ENCODE peak calls at places on chromosomes 13 and 19, in four cellular contexts. V, B, C and S are unnamed samples.

GRCh38 chr19:4707956-4708650 is 15.5 kb downstream of the DPP9 start:
- DNase-seq in C (no peak), V (no peak), B (peak; percentile 83), S (peak; percentile 85)

GRCh38 chr13:23600534-23600933 is 30.3 kb downstream of the TNFRSF19 start:
- DNase-seq in V (no peak), C (no peak), B (no peak), S (no peak)

GRCh38 chr13:39484506-39485313 is 118.3 kb downstream of the LHFPL6 start:
- DNase-seq in C (no peak), B (no peak), V (no peak), S (no peak)

GRCh38 chr13:101424381-101425155 is 8.3 kb upstream of the NALCN start:
- DNase-seq in C (no peak), V (no peak), B (peak; percentile 54), S (no peak)

GRCh38 chr19:17553256-17553655 is 2.2 kb upstream of the COLGALT1 start:
- DNase-seq in C (peak; percentile 62), B (peak; percentile 52), V (peak; percentile 75), S (no peak)

GRCh38 chr19:23415034-23415433 is 19.8 kb upstream of the ZNF91 start:
- DNase-seq in C (no peak), V (no peak), B (no peak), S (no peak)

GRCh38 chr19:36747750-36748149 is 24.9 kb downstream of the ZNF850 start:
- DNase-seq in B (no peak), V (no peak), C (no peak), S (no peak)

GRCh38 chr19:8352134-8352827 is 9.2 kb upstream of the KANK3 start:
- DNase-seq in B (no peak), C (no peak), V (no peak), S (no peak)

GRCh38 chr13:66069570-66069969 is 1160.6 kb downstream of the PCDH9 start:
- DNase-seq in V (peak; percentile 74), B (no peak), C (no peak), S (no peak)

GRCh38 chr19:3198901-3199700 is 13.4 kb downstream of the NCLN start:
- DNase-seq in B (no peak), C (no peak), V (no peak), S (no peak)

GRCh38 chr13:102907886-102908515 is 62.2 kb downstream of the ERCC5 start:
- DNase-seq in V (no peak), B (no peak), C (no peak), S (no peak)

GRCh38 chr13:106911020-106911419 is 343.1 kb upstream of the ARGLU1 start:
- DNase-seq in C (no peak), V (no peak), B (no peak), S (no peak)
- H3K27me3 ChIP-seq in C (no peaks in the 10 kb centered on the region), V (no peaks in the 10 kb centered on the region), B (no peaks in the 10 kb centered on the region), S (no peaks in the 10 kb centered on the region)

DNA sequence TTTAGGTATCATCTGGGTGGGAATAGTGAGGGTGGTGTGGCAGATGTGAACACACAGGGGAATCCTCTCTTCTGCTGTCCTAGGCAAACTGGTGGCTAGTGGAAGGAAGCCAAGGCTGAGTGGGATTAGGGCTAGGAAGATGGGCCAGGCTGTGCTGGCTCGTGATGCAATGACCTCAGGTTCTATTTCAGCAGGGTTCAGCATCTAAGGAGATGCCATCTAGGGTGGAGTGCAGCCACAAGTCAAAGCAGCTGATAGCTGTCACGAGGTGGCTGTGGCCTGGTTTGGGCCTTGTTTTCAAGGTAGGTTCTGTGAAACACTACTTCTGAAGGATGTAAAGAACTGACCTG is 21.6 kb downstream of the ARL11 start:
- DNase-seq in B (no peak), V (no peak), C (no peak), S (no peak)
- TF ChIP-seq POLR2A in B (no peak), V (no peak), C (no peak), S (no peak)

DNA sequence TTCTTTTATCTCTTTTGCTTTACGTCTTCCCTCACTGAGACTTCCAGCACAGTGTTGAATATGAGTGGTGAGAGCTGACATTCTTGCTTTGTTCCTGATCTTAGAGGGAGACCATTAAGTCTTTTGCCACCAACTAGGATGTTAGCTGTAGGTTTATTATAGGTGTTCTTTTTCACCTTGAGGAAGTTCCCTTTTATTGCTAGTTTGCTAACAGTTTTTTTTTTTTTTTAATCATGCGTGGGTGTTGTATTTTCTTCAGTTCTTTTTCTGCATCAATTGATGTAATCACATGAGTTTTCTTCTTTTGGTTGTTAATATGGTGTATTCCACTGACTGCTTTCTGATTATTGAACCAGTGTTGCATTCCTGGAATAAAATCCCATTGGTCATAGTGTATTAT is 21.1 kb downstream of the AP1M1 start:
- DNase-seq in C (no peak), V (no peak), B (no peak), S (no peak)
- H3K36me3 ChIP-seq in C (peaks cover 72% of the 10 kb centered on the region), V (peaks cover 25% of the 10 kb centered on the region), B (no peaks in the 10 kb centered on the region), S (peaks cover 94% of the 10 kb centered on the region)

DNA sequence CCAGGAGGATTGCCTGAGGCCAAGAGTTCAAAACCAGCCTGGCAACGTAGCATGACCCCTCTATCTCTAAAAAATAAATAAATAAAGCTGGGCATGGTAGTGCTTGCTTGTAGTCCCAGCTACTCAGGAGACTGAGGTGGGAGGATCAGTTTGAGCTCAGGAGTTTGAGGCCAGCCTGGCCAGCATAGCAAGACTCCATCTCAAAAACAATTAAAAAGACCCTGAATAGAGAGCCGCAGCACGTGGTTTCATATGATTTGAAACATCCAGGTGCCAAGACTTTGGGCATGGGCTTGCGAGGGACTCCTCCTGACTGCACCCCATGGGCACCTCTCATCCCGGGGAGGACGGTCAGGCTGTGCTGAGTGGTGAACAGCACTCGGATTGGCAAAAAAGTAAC is 63.9 kb downstream of the ZIC5 start:
- DNase-seq in B (no peak), C (no peak), V (no peak), S (no peak)
- H3K27me3 ChIP-seq in B (peaks cover 17% of the 10 kb centered on the region), C (no peaks in the 10 kb centered on the region), V (peaks cover 8% of the 10 kb centered on the region), S (peaks cover 2% of the 10 kb centered on the region)

GRCh38 chr19:46602392-46603194 is 1.5 kb downstream of the CALM3 start:
- DNase-seq in B (peak; percentile 17), V (no peak), C (no peak), S (no peak)
- TF ChIP-seq POLR2A in B (no peak), V (no peak), C (no peak), S (no peak)

DNA sequence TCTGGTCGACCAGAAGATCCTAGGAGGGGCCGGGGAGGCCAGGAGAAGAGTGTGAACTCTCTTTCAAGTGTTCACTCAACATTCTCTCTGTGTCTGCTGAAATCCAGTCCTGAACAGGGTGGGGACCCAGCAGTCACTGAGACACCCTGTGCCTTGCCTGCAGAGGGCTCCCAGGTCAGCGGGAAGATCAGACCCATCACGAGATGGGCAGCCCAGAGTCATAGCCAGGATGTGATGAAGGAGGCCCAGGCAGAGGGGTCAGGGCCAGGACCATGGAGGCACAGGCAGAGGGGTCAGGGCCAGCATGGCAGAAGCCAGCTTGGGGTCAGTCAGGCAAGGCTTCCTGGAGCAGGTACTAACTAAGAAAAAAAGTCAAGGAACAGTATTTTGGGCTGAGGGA is 9.4 kb downstream of the NUMBL start:
- DNase-seq in V (no peak), C (no peak), B (no peak), S (no peak)
- H3K36me3 ChIP-seq in V (peaks cover 73% of the 10 kb centered on the region), C (peaks cover 81% of the 10 kb centered on the region), B (peaks cover 8% of the 10 kb centered on the region), S (peaks cover 62% of the 10 kb centered on the region)

GRCh38 chr19:1457031-1457739 is 7.3 kb downstream of the APC2 start:
- DNase-seq in C (no peak), V (no peak), B (no peak), S (no peak)

GRCh38 chr19:1456121-1456900 is 6.4 kb downstream of the APC2 start:
- DNase-seq in V (no peak), C (no peak), B (no peak), S (no peak)

GRCh38 chr19:1455336-1456120 is 5.6 kb downstream of the APC2 start:
- DNase-seq in C (peak; percentile 85), B (peak; percentile 50), V (peak; percentile 92), S (peak; percentile 67)

GRCh38 chr19:1459479-1459878 is 9.6 kb downstream of the APC2 start:
- DNase-seq in C (no peak), V (no peak), B (no peak), S (no peak)

GRCh38 chr19:1457892-1458291 is 8.0 kb downstream of the APC2 start:
- DNase-seq in V (no peak), B (no peak), C (no peak), S (no peak)
- H3K27me3 ChIP-seq in V (no peaks in the 10 kb centered on the region), B (peaks cover 32% of the 10 kb centered on the region), C (no peaks in the 10 kb centered on the region), S (peaks cover 82% of the 10 kb centered on the region)

DNA sequence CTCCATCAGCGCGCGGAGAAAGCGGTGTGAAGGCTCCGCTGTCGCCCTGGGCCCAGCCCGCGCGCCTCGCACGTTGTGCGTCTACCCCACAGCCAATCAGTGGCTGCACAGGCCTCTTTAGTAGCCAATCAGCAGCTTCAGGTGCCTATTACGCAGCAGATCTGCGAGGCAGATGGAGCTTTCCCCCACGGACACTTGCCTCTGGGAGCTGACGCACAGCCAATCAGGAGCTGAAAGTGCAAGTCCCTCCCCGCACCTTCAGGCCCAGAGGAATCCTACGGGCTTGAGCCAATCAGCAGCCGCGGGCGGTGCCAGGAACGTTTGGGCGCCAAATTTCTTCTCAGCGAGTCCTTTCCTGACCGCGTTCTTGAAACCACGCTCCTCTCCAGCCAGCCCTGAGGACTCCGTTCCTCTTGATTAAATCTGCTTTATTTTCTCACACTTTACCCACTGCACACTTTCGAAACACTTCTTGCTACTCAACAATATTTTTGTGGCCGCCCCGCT is 39.9 kb downstream of the SIGLEC7 start:
- DNase-seq in V (no peak), B (no peak), C (no peak), S (no peak)
- TF ChIP-seq POLR2A in V (no peak), B (no peak), C (no peak), S (no peak)

GRCh38 chr13:113845055-113845454 is 18.8 kb downstream of the GAS6 start:
- DNase-seq in V (no peak), B (no peak), C (peak; percentile 58), S (no peak)

GRCh38 chr13:113848020-113848419 is 15.9 kb downstream of the GAS6 start:
- DNase-seq in V (no peak), B (no peak), C (no peak), S (no peak)

GRCh38 chr13:113845723-113846638 is 17.9 kb downstream of the GAS6 start:
- DNase-seq in V (no peak), B (no peak), C (no peak), S (no peak)

GRCh38 chr13:113848431-113849260 is 15.2 kb downstream of the GAS6 start:
- DNase-seq in V (no peak), B (no peak), C (peak; percentile 74), S (peak; percentile 71)

DNA sequence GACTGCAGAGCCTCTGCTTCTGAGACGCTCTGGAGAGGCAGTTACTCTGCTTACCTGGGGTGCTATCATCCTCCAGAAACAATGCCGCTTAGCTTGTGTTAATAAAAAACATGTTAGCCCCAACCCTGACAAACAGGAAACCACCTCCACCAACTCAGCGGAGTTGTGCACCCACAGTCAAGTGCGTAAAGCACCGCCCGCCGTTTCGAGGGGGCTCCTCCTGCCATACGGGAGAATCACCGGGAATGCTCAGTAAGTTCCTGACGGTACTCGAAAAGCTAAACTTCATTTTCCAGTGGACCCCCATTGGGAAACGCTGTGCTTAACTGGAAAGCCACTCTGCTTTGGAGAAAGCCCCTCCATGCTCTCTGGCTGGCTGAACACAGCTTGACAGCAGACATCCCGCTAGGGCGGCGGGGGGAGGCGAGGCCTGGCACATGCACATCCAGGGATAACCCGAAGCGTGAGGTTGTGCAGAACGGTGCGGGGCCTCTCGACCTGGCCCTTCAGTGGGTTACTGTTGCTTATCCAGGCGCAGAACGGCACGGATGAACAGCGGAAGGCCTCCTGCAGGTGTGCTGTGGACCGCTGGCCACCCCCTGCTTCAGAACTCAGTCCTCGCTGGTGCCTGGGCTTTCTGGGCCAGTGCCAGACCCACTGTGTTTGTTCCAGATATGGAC is 17.1 kb downstream of the GAS6 start:
- DNase-seq in B (no peak), V (no peak), C (peak; percentile 45), S (no peak)
- H3K36me3 ChIP-seq in B (no peaks in the 10 kb centered on the region), V (no peaks in the 10 kb centered on the region), C (peaks cover 30% of the 10 kb centered on the region), S (peaks cover 56% of the 10 kb centered on the region)